ENCODE peak calls at places on chromosomes 16 and 17, in nine cellular contexts. J is AG08396; X is GM23248; R is IMR-90; V is tibial nerve; M is progenitor cell of endocrine pancreas; L is GM04503; Y is posterior vena cava; N is activated T-cell treated with anti-CD3 and anti-CD28 coated beads, Interleukin-2, amount 50 U/mL, for 48 hours. I is an unnamed sample.

GRCh38 chr16:2468725-2469398 is 2.2 kb upstream of the NTN3 start:
- DNase-seq in R (no peak), M (no peak), J (no peak), Y (no peak), V (no peak), N (no peak), L (no peak), X (no peak), I (no peak)

GRCh38 chr16:1651509-1652342 is 26.4 kb upstream of the JPT2 start:
- DNase-seq in R (peak; percentile 4), M (no peak), Y (no peak), L (no peak), X (peak; percentile 20), J (no peak), N (no peak), V (no peak), I (no peak)

GRCh38 chr17:55463600-55463999 is 42.0 kb upstream of the MMD start:
- DNase-seq in L (no peak), N (no peak), J (no peak), X (no peak), V (no peak), Y (no peak), M (no peak), R (no peak), I (no peak)

GRCh38 chr17:56786989-56787482 is 46.7 kb downstream of the C17orf67 start:
- DNase-seq in M (no peak), J (peak; percentile 80), V (no peak), N (peak; percentile 67), X (peak; percentile 96), Y (no peak), L (peak; percentile 91), R (peak; percentile 98), I (peak; percentile 61)

GRCh38 chr17:66438101-66438500 is 135.7 kb downstream of the PRKCA start:
- DNase-seq in X (no peak), Y (no peak), M (no peak), N (no peak), L (no peak), R (no peak), J (no peak), V (no peak), I (no peak)

GRCh38 chr16:48366165-48367093 is 18.8 kb downstream of the SIAH1 start:
- DNase-seq in X (peak; percentile 93), Y (no peak), N (peak; percentile 59), R (peak; percentile 90), V (no peak), J (peak; percentile 64), L (peak; percentile 64), M (no peak), I (peak; percentile 58)

GRCh38 chr16:79792952-79793351 is 192.4 kb upstream of the MAF start:
- DNase-seq in L (no peak), Y (no peak), R (no peak), N (no peak), J (no peak), X (no peak), M (no peak), V (no peak), I (no peak)

GRCh38 chr17:29533976-29534375 is 32.9 kb downstream of the ABHD15 start:
- DNase-seq in N (no peak), M (no peak), L (no peak), Y (no peak), R (no peak), J (no peak), X (no peak), V (no peak), I (no peak)

GRCh38 chr16:4691666-4692412 is 1.5 kb upstream of the NUDT16L1 start:
- DNase-seq in X (no peak), L (no peak), N (no peak), Y (peak; percentile 81), J (peak; percentile 14), V (no peak), M (no peak), R (no peak), I (no peak)

GRCh38 chr16:11637320-11637719 is 30.9 kb upstream of the SNN start:
- DNase-seq in L (no peak), V (no peak), J (no peak), M (no peak), Y (no peak), N (no peak), X (no peak), R (no peak), I (no peak)

GRCh38 chr16:6177781-6178180 is 1080.2 kb upstream of the EEF2KMT start:
- DNase-seq in R (no peak), M (no peak), Y (no peak), V (no peak), N (no peak), J (no peak), L (no peak), X (no peak), I (no peak)

GRCh38 chr17:37068266-37068665 is 119.5 kb downstream of the AATF start:
- DNase-seq in L (no peak), N (no peak), M (no peak), V (no peak), J (peak; percentile 30), Y (no peak), X (no peak), R (peak; percentile 52), I (no peak)

GRCh38 chr17:10271004-10271620 is 72.7 kb upstream of the GAS7 start:
- DNase-seq in Y (no peak), X (peak; percentile 82), V (no peak), J (no peak), N (no peak), R (no peak), L (peak; percentile 45), M (no peak), I (no peak)

GRCh38 chr16:83615131-83615530 is 192.6 kb upstream of the HSBP1 start:
- DNase-seq in X (peak; percentile 49), J (no peak), M (no peak), R (no peak), V (no peak), L (peak; percentile 27), Y (no peak), N (no peak), I (no peak)

GRCh38 chr16:84836234-84836647 is 16.5 kb downstream of the CRISPLD2 start:
- DNase-seq in V (peak; percentile 72), M (peak; percentile 38), R (peak; percentile 100), L (peak; percentile 100), X (peak; percentile 100), J (peak; percentile 98), Y (peak; percentile 95), N (no peak), I (no peak)

GRCh38 chr16:5502467-5502869 is 404.9 kb upstream of the EEF2KMT start:
- DNase-seq in V (no peak), Y (no peak), L (no peak), X (no peak), N (no peak), J (no peak), M (peak; percentile 39), R (no peak), I (no peak)

GRCh38 chr16:10521681-10522274 is 58.6 kb downstream of the EMP2 start:
- DNase-seq in L (no peak), J (peak; percentile 78), Y (no peak), V (peak; percentile 37), R (peak; percentile 68), N (peak; percentile 54), X (peak; percentile 82), M (peak; percentile 29), I (no peak)

GRCh38 chr17:69581061-69581955 is 166.8 kb downstream of the MAP2K6 start:
- DNase-seq in M (no peak), Y (no peak), J (no peak), L (no peak), V (no peak), X (no peak), N (peak; percentile 23), R (peak; percentile 47), I (no peak)

GRCh38 chr17:37158290-37158689 is 209.5 kb downstream of the AATF start:
- DNase-seq in J (no peak), N (no peak), V (no peak), R (no peak), M (no peak), X (no peak), Y (no peak), L (no peak), I (no peak)

GRCh38 chr17:75693500-75694481 is 26.7 kb downstream of the SAP30BP start:
- DNase-seq in M (no peak), J (peak; percentile 65), N (no peak), L (peak; percentile 97), Y (peak; percentile 68), R (peak; percentile 56), X (peak; percentile 96), V (peak; percentile 88), I (no peak)

GRCh38 chr16:83552193-83552592 is 255.6 kb upstream of the HSBP1 start:
- DNase-seq in Y (no peak), J (no peak), L (no peak), N (no peak), V (no peak), X (peak; percentile 63), R (peak; percentile 77), M (no peak), I (no peak)

GRCh38 chr17:82705756-82706155 is 7.3 kb upstream of the RAB40B start:
- DNase-seq in R (no peak), M (no peak), L (no peak), X (no peak), N (no peak), J (no peak), V (no peak), Y (no peak), I (no peak)

GRCh38 chr16:77763994-77764393 is 24.4 kb upstream of the VAT1L start:
- DNase-seq in M (no peak), J (no peak), X (no peak), N (no peak), V (no peak), R (no peak), Y (no peak), L (no peak), I (no peak)

GRCh38 chr16:57480754-57481230 is 5.5 kb downstream of the DOK4 start:
- DNase-seq in Y (no peak), L (no peak), R (no peak), M (no peak), V (no peak), N (no peak), J (no peak), X (no peak), I (no peak)

GRCh38 chr16:5918553-5919127 is 821.0 kb upstream of the EEF2KMT start:
- DNase-seq in R (no peak), Y (no peak), L (no peak), J (no peak), X (no peak), M (no peak), N (no peak), V (no peak), I (no peak)

GRCh38 chr17:2084129-2084765 is 29.3 kb downstream of the HIC1 start:
- DNase-seq in N (no peak), X (peak; percentile 92), J (peak; percentile 58), Y (no peak), L (peak; percentile 60), R (peak; percentile 53), M (no peak), V (peak; percentile 65), I (no peak)

GRCh38 chr16:8678068-8678927 is 3.9 kb downstream of the ABAT start:
- DNase-seq in Y (no peak), N (no peak), V (no peak), J (peak; percentile 55), X (peak; percentile 84), L (peak; percentile 36), M (no peak), R (peak; percentile 80), I (no peak)

GRCh38 chr17:75587718-75588545 is at the start of gene MYO15B:
- DNase-seq in J (no peak), R (no peak), L (no peak), Y (peak; percentile 93), M (peak; percentile 71), V (no peak), N (peak; percentile 78), X (peak; percentile 32), I (peak; percentile 32)

GRCh38 chr16:54633943-54634362 is 296.7 kb upstream of the IRX5 start:
- DNase-seq in L (no peak), R (no peak), Y (no peak), V (no peak), M (no peak), N (no peak), J (no peak), X (peak; percentile 57), I (no peak)

GRCh38 chr17:76089680-76090516 is 10.9 kb downstream of the ZACN start:
- DNase-seq in L (no peak), Y (peak; percentile 57), R (no peak), M (no peak), V (no peak), N (no peak), X (no peak), J (peak; percentile 2), I (no peak)

GRCh38 chr17:29577009-29577777 is 8.7 kb downstream of the TP53I13 start:
- DNase-seq in L (no peak), X (no peak), M (no peak), J (no peak), V (no peak), Y (peak; percentile 76), N (no peak), R (no peak), I (no peak)